ENCODE peak calls at places on chromosome 1, in six cellular contexts. One of them, this sample, is unnamed.

GRCh38 chr1:208100906-208101305 is 143.3 kb downstream of the PLXNA2 start:
- DNase-seq in K562: no peak
- DNase-seq in esophagus muscularis mucosa: no peak
- DNase-seq in SJSA1: no peak
- DNase-seq in neuronal stem cell: no peak
- DNase-seq in MM.1S: no peak
- DNase-seq in this sample: peak; percentile 58

GRCh38 chr1:33302325-33302724 is 18.6 kb downstream of the A3GALT2 start:
- DNase-seq in K562: peak; percentile 39
- DNase-seq in esophagus muscularis mucosa: no peak
- DNase-seq in SJSA1: no peak
- DNase-seq in neuronal stem cell: no peak
- DNase-seq in MM.1S: no peak
- DNase-seq in this sample: no peak

GRCh38 chr1:10791117-10791951 is 5.1 kb downstream of the CASZ1 start:
- DNase-seq in K562: no peak
- DNase-seq in esophagus muscularis mucosa: no peak
- DNase-seq in SJSA1: no peak
- DNase-seq in neuronal stem cell: no peak
- DNase-seq in MM.1S: no peak
- DNase-seq in this sample: no peak

GRCh38 chr1:78009836-78010235 is 5.1 kb downstream of the DNAJB4 start:
- DNase-seq in K562: no peak
- DNase-seq in esophagus muscularis mucosa: no peak
- DNase-seq in SJSA1: no peak
- DNase-seq in neuronal stem cell: no peak
- DNase-seq in MM.1S: no peak
- DNase-seq in this sample: peak; percentile 10

GRCh38 chr1:5915587-5916571 is 76.3 kb downstream of the NPHP4 start:
- DNase-seq in K562: peak; percentile 58
- DNase-seq in esophagus muscularis mucosa: no peak
- DNase-seq in SJSA1: peak; percentile 62
- DNase-seq in neuronal stem cell: no peak
- DNase-seq in MM.1S: peak; percentile 40
- DNase-seq in this sample: peak; percentile 56

GRCh38 chr1:67058242-67058641 is 4.3 kb upstream of the SLC35D1 start:
- DNase-seq in K562: no peak
- DNase-seq in esophagus muscularis mucosa: no peak
- DNase-seq in SJSA1: no peak
- DNase-seq in neuronal stem cell: peak; percentile 11
- DNase-seq in MM.1S: no peak
- DNase-seq in this sample: no peak

GRCh38 chr1:67323087-67323486 is 15.4 kb downstream of the IL12RB2 start:
- DNase-seq in K562: no peak
- DNase-seq in esophagus muscularis mucosa: no peak
- DNase-seq in SJSA1: no peak
- DNase-seq in neuronal stem cell: no peak
- DNase-seq in MM.1S: no peak
- DNase-seq in this sample: no peak

GRCh38 chr1:167431261-167431908 is 86.9 kb downstream of the CD247 start:
- DNase-seq in K562: no peak
- DNase-seq in esophagus muscularis mucosa: no peak
- DNase-seq in SJSA1: no peak
- DNase-seq in neuronal stem cell: no peak
- DNase-seq in MM.1S: no peak
- DNase-seq in this sample: no peak

GRCh38 chr1:230215049-230215448 is 148.0 kb downstream of the GALNT2 start:
- DNase-seq in K562: no peak
- DNase-seq in esophagus muscularis mucosa: no peak
- DNase-seq in SJSA1: no peak
- DNase-seq in neuronal stem cell: no peak
- DNase-seq in MM.1S: no peak
- DNase-seq in this sample: no peak

GRCh38 chr1:1073743-1074587 is at the start of gene RNF223:
- DNase-seq in K562: peak; percentile 38
- DNase-seq in esophagus muscularis mucosa: no peak
- DNase-seq in SJSA1: no peak
- DNase-seq in neuronal stem cell: no peak
- DNase-seq in MM.1S: no peak
- DNase-seq in this sample: no peak

GRCh38 chr1:203555046-203555445 is 61.1 kb downstream of the OPTC start:
- DNase-seq in K562: no peak
- DNase-seq in esophagus muscularis mucosa: no peak
- DNase-seq in SJSA1: peak; percentile 28
- DNase-seq in neuronal stem cell: no peak
- DNase-seq in MM.1S: no peak
- DNase-seq in this sample: no peak

GRCh38 chr1:95994643-95995042 is 726.9 kb upstream of the PTBP2 start:
- DNase-seq in K562: no peak
- DNase-seq in esophagus muscularis mucosa: no peak
- DNase-seq in SJSA1: no peak
- DNase-seq in neuronal stem cell: no peak
- DNase-seq in MM.1S: peak; percentile 7
- DNase-seq in this sample: no peak

GRCh38 chr1:161066694-161067093 is 3.0 kb downstream of the ARHGAP30 start:
- DNase-seq in K562: no peak
- DNase-seq in esophagus muscularis mucosa: no peak
- DNase-seq in SJSA1: no peak
- DNase-seq in neuronal stem cell: no peak
- DNase-seq in MM.1S: no peak
- DNase-seq in this sample: no peak

GRCh38 chr1:110159160-110159559 is 8.9 kb downstream of the SLC6A17 start:
- DNase-seq in K562: no peak
- DNase-seq in esophagus muscularis mucosa: no peak
- DNase-seq in SJSA1: no peak
- DNase-seq in neuronal stem cell: no peak
- DNase-seq in MM.1S: no peak
- DNase-seq in this sample: no peak

GRCh38 chr1:32754282-32755097 is 51.9 kb upstream of the SYNC start:
- DNase-seq in K562: peak; percentile 66
- DNase-seq in esophagus muscularis mucosa: no peak
- DNase-seq in SJSA1: no peak
- DNase-seq in neuronal stem cell: peak; percentile 85
- DNase-seq in MM.1S: no peak
- DNase-seq in this sample: no peak

GRCh38 chr1:46198026-46198826 is at the start of gene POMGNT1:
- DNase-seq in K562: peak; percentile 95
- DNase-seq in esophagus muscularis mucosa: no peak
- DNase-seq in SJSA1: peak; percentile 70
- DNase-seq in neuronal stem cell: peak; percentile 59
- DNase-seq in MM.1S: peak; percentile 79
- DNase-seq in this sample: peak; percentile 79

GRCh38 chr1:97093742-97094141 is 372.2 kb downstream of the PTBP2 start:
- DNase-seq in K562: no peak
- DNase-seq in esophagus muscularis mucosa: no peak
- DNase-seq in SJSA1: no peak
- DNase-seq in neuronal stem cell: no peak
- DNase-seq in MM.1S: no peak
- DNase-seq in this sample: no peak

GRCh38 chr1:93531193-93531592 is 83.3 kb downstream of the FNBP1L start:
- DNase-seq in K562: no peak
- DNase-seq in esophagus muscularis mucosa: no peak
- DNase-seq in SJSA1: no peak
- DNase-seq in neuronal stem cell: no peak
- DNase-seq in MM.1S: no peak
- DNase-seq in this sample: no peak

GRCh38 chr1:153678519-153679336 is at the start of gene NPR1:
- DNase-seq in K562: no peak
- DNase-seq in esophagus muscularis mucosa: no peak
- DNase-seq in SJSA1: peak; percentile 33
- DNase-seq in neuronal stem cell: no peak
- DNase-seq in MM.1S: no peak
- DNase-seq in this sample: no peak

DNA sequence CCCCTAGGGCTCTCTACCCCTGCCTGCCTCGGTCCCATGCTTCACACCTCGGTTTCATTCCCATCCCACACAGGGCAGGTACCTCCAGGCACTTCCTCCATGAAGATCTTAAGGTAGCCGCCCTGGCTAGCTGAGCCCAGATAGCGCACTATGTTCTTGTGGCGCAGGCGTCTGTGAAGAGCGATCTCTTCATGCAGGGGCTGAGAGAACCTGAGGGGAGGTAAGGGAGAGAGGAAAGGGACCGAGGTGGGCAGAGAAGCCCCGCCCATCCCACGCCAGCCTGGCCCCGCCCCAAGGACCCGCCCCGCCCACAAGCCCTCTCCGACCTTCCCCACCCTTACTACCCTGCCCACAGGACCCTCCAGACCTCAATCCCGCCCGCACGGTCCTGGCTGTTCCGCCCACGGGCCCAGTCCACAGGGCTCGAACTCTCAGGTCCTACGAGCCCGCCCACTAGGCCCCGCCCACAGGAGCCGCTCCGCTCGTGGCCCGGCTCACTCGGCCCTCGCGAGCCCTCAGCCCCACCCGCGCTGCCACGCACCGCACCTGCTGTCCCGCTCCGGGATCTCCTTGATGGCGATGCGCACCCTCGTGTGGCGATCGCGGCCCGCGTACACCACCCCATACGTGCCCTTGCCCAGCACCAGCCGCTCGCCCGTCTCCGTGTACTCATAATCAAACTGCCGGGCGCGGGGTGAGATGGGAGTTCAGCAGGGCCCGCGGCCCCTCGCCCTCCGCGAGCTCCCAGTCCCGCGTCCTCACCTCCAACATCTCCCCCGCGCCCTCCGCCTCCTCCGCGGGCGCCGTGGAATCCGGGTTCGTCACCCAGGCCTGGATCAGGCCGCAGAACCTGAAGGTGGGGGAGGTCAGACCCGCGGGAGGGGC is 6.4 kb downstream of the MAP3K6 start:
- DNase-seq in K562: peak; percentile 65
- DNase-seq in esophagus muscularis mucosa: no peak
- DNase-seq in SJSA1: no peak
- DNase-seq in neuronal stem cell: no peak
- DNase-seq in MM.1S: no peak
- DNase-seq in this sample: no peak
- H3K27me3 ChIP-seq in K562: no peaks in the 10 kb centered on the region
- H3K27me3 ChIP-seq in esophagus muscularis mucosa: no peaks in the 10 kb centered on the region
- H3K27me3 ChIP-seq in SJSA1: no peaks in the 10 kb centered on the region
- H3K27me3 ChIP-seq in neuronal stem cell: no peaks in the 10 kb centered on the region
- H3K27me3 ChIP-seq in MM.1S: peaks cover 17% of the 10 kb centered on the region
- H3K27me3 ChIP-seq in this sample: no peaks in the 10 kb centered on the region

GRCh38 chr1:234916840-234917239 is 211.8 kb downstream of the TOMM20 start:
- DNase-seq in K562: no peak
- DNase-seq in esophagus muscularis mucosa: no peak
- DNase-seq in SJSA1: no peak
- DNase-seq in neuronal stem cell: no peak
- DNase-seq in MM.1S: no peak
- DNase-seq in this sample: no peak

GRCh38 chr1:234914606-234915290 is 213.9 kb downstream of the TOMM20 start:
- DNase-seq in K562: no peak
- DNase-seq in esophagus muscularis mucosa: no peak
- DNase-seq in SJSA1: no peak
- DNase-seq in neuronal stem cell: no peak
- DNase-seq in MM.1S: no peak
- DNase-seq in this sample: no peak

GRCh38 chr1:234917495-234918188 is 211.0 kb downstream of the TOMM20 start:
- DNase-seq in K562: no peak
- DNase-seq in esophagus muscularis mucosa: no peak
- DNase-seq in SJSA1: no peak
- DNase-seq in neuronal stem cell: no peak
- DNase-seq in MM.1S: no peak
- DNase-seq in this sample: no peak

GRCh38 chr1:234918216-234918841 is 210.3 kb downstream of the TOMM20 start:
- DNase-seq in K562: no peak
- DNase-seq in esophagus muscularis mucosa: no peak
- DNase-seq in SJSA1: no peak
- DNase-seq in neuronal stem cell: peak; percentile 21
- DNase-seq in MM.1S: no peak
- DNase-seq in this sample: peak; percentile 57

DNA sequence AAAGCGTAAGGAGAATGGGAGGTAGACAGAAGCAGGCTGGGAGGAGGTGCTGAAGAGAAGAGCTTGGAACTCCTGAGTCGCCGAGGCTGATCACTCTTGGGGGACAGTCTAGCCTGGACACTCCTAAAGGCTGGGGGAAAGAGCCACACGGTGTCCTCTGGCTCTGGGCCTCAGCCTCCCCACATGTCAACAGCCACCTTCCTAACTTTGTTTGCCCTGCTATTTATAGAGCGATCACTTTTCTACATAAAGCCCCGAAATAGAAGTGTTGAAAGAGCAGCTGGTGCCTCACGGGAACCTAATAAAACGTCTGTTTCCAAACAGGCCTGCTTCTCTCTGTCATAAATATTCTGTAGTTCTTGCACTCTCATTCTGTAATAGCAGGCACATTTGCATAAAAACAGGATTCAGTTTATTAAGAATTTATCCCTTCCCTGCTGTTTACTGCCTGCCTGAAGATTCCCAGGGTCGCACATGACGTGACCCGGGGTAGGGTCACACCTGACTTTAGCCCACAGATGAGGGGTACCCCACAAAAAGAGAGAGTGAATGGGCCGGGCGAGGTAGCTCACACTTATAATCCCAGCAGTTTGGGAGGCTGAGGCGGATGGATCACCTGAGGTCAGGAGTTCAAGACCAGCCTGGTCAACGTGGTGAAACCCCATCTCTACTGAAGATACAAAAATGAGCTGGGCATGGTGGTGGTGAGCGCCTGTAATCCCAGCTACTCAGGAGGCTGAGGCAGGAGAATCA is 212.5 kb downstream of the TOMM20 start:
- DNase-seq in K562: no peak
- DNase-seq in esophagus muscularis mucosa: no peak
- DNase-seq in SJSA1: no peak
- DNase-seq in neuronal stem cell: no peak
- DNase-seq in MM.1S: no peak
- DNase-seq in this sample: peak; percentile 83
- H3K4me1 ChIP-seq in K562: peaks cover 17% of the 10 kb centered on the region
- H3K4me1 ChIP-seq in esophagus muscularis mucosa: peaks cover 80% of the 10 kb centered on the region
- H3K4me1 ChIP-seq in SJSA1: peaks cover 33% of the 10 kb centered on the region
- H3K4me1 ChIP-seq in neuronal stem cell: peaks cover 40% of the 10 kb centered on the region
- H3K4me1 ChIP-seq in MM.1S: no peaks in the 10 kb centered on the region
- H3K4me1 ChIP-seq in this sample: peaks cover 26% of the 10 kb centered on the region

GRCh38 chr1:42926870-42927242 is 31.8 kb downstream of the SLC2A1 start:
- DNase-seq in K562: no peak
- DNase-seq in esophagus muscularis mucosa: no peak
- DNase-seq in SJSA1: no peak
- DNase-seq in neuronal stem cell: no peak
- DNase-seq in MM.1S: no peak
- DNase-seq in this sample: no peak
- H3K36me3 ChIP-seq in K562: peaks cover 66% of the 10 kb centered on the region
- H3K36me3 ChIP-seq in esophagus muscularis mucosa: peaks cover 42% of the 10 kb centered on the region
- H3K36me3 ChIP-seq in SJSA1: peaks cover 71% of the 10 kb centered on the region
- H3K36me3 ChIP-seq in neuronal stem cell: peaks cover 78% of the 10 kb centered on the region
- H3K36me3 ChIP-seq in MM.1S: peaks cover 3% of the 10 kb centered on the region
- H3K36me3 ChIP-seq in this sample: peaks cover 60% of the 10 kb centered on the region

DNA sequence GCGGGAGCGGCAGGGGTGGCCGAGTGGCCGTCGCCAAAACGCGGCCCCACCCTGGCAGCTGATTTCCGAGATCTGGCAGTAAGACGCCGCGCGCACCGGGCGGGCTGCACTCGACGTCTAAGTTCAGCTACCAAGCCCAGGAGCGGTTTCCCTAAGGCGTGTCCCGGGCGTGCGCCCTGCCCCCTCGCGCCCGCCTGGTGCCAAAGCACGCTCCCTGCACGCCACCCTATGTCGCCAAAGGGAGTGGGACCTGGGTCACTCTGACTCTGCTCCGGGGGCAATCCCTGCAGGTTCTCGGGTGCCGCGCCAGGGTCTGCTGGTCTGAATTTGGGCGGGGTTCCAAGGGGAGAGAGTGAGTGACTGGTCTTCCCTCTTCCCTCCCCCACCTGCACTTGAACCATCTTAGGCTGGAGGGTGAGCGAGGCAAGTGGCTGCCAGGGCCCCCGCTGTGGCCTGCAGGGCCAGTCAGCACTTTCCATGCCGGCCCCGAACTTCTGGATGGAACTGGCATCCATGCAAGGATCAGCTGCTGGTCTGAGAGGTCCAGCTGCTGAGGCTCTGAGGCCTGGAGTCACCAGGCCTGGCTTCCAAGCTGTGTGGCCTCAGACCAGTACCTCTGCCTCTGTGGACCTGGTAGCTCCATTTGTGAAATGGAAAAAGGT is at the start of gene LRRC38:
- DNase-seq in K562: no peak
- DNase-seq in esophagus muscularis mucosa: no peak
- DNase-seq in SJSA1: peak; percentile 14
- DNase-seq in neuronal stem cell: no peak
- DNase-seq in MM.1S: peak; percentile 56
- DNase-seq in this sample: peak; percentile 4
- H3K27me3 ChIP-seq in K562: peaks cover 7% of the 10 kb centered on the region
- H3K27me3 ChIP-seq in esophagus muscularis mucosa: peaks cover 4% of the 10 kb centered on the region
- H3K27me3 ChIP-seq in SJSA1: peaks cover 52% of the 10 kb centered on the region
- H3K27me3 ChIP-seq in neuronal stem cell: peaks cover 88% of the 10 kb centered on the region
- H3K27me3 ChIP-seq in MM.1S: peaks cover 12% of the 10 kb centered on the region
- H3K27me3 ChIP-seq in this sample: peaks cover 69% of the 10 kb centered on the region